ENCODE peak calls at places on chromosome 21, in five cellular contexts. One of them, this sample, is unnamed. For H3K36me3, the result is how much of the 10 kb centered on the place peaks cover.

GRCh38 chr21:16755061-16755460 is 757.8 kb upstream of the CXADR start:
- DNase-seq in cardiac muscle cell: no peak
- DNase-seq in heart left ventricle: no peak
- DNase-seq in right lobe of liver: no peak
- DNase-seq in GM06990: no peak
- DNase-seq in this sample: no peak

GRCh38 chr21:34020005-34020847 is 53.2 kb upstream of the MRPS6 start:
- DNase-seq in cardiac muscle cell: no peak
- DNase-seq in heart left ventricle: peak
- DNase-seq in right lobe of liver: no peak
- DNase-seq in GM06990: peak
- DNase-seq in this sample: no peak

GRCh38 chr21:40689816-40690215 is 157.1 kb downstream of the DSCAM start:
- DNase-seq in cardiac muscle cell: no peak
- DNase-seq in heart left ventricle: no peak
- DNase-seq in right lobe of liver: no peak
- DNase-seq in GM06990: no peak
- DNase-seq in this sample: no peak

GRCh38 chr21:39377444-39378050 is 28.7 kb upstream of the HMGN1 start:
- DNase-seq in cardiac muscle cell: peak
- DNase-seq in heart left ventricle: no peak
- DNase-seq in right lobe of liver: no peak
- DNase-seq in GM06990: no peak
- DNase-seq in this sample: no peak

GRCh38 chr21:29332461-29333354 is 34.0 kb downstream of the BACH1 start:
- DNase-seq in cardiac muscle cell: peak
- DNase-seq in heart left ventricle: no peak
- DNase-seq in right lobe of liver: no peak
- DNase-seq in GM06990: no peak
- DNase-seq in this sample: no peak

GRCh38 chr21:37198989-37199924 is 67.9 kb downstream of the VPS26C start:
- DNase-seq in cardiac muscle cell: peak
- DNase-seq in heart left ventricle: no peak
- DNase-seq in right lobe of liver: no peak
- DNase-seq in GM06990: no peak
- DNase-seq in this sample: no peak

GRCh38 chr21:29295066-29295650 is 3.6 kb upstream of the BACH1 start:
- DNase-seq in cardiac muscle cell: no peak
- DNase-seq in heart left ventricle: no peak
- DNase-seq in right lobe of liver: no peak
- DNase-seq in GM06990: no peak
- DNase-seq in this sample: no peak

GRCh38 chr21:35606136-35606535 is 454.2 kb downstream of the SETD4 start:
- DNase-seq in cardiac muscle cell: peak
- DNase-seq in heart left ventricle: no peak
- DNase-seq in right lobe of liver: no peak
- DNase-seq in GM06990: no peak
- DNase-seq in this sample: no peak

GRCh38 chr21:27424601-27425000 is 457.7 kb upstream of the ADAMTS5 start:
- DNase-seq in cardiac muscle cell: peak
- DNase-seq in heart left ventricle: no peak
- DNase-seq in right lobe of liver: no peak
- DNase-seq in GM06990: no peak
- DNase-seq in this sample: no peak

GRCh38 chr21:35860181-35860869 is 200.0 kb downstream of the SETD4 start:
- DNase-seq in cardiac muscle cell: no peak
- DNase-seq in heart left ventricle: no peak
- DNase-seq in right lobe of liver: no peak
- DNase-seq in GM06990: no peak
- DNase-seq in this sample: no peak

GRCh38 chr21:36134820-36135390 is at the start of gene CBR3:
- DNase-seq in cardiac muscle cell: peak
- DNase-seq in heart left ventricle: peak
- DNase-seq in right lobe of liver: no peak
- DNase-seq in GM06990: peak
- DNase-seq in this sample: peak

GRCh38 chr21:36909901-36910561 is 56.4 kb downstream of the HLCS start:
- DNase-seq in cardiac muscle cell: peak
- DNase-seq in heart left ventricle: no peak
- DNase-seq in right lobe of liver: no peak
- DNase-seq in GM06990: no peak
- DNase-seq in this sample: no peak

GRCh38 chr21:37927711-37928110 is 11.5 kb upstream of the KCNJ6 start:
- DNase-seq in cardiac muscle cell: no peak
- DNase-seq in heart left ventricle: no peak
- DNase-seq in right lobe of liver: no peak
- DNase-seq in GM06990: no peak
- DNase-seq in this sample: no peak

GRCh38 chr21:18725653-18726052 is 322.1 kb upstream of the TMPRSS15 start:
- DNase-seq in cardiac muscle cell: no peak
- DNase-seq in heart left ventricle: no peak
- DNase-seq in right lobe of liver: no peak
- DNase-seq in GM06990: no peak
- DNase-seq in this sample: no peak

GRCh38 chr21:36630485-36631206 is 68.3 kb upstream of the SIM2 start:
- DNase-seq in cardiac muscle cell: peak
- DNase-seq in heart left ventricle: peak
- DNase-seq in right lobe of liver: no peak
- DNase-seq in GM06990: peak
- DNase-seq in this sample: peak

GRCh38 chr21:19832551-19832950 is 1165.7 kb upstream of the NCAM2 start:
- DNase-seq in cardiac muscle cell: no peak
- DNase-seq in heart left ventricle: no peak
- DNase-seq in right lobe of liver: no peak
- DNase-seq in GM06990: no peak
- DNase-seq in this sample: no peak

GRCh38 chr21:26473471-26473870 is 99.6 kb downstream of the CYYR1 start:
- DNase-seq in cardiac muscle cell: no peak
- DNase-seq in heart left ventricle: no peak
- DNase-seq in right lobe of liver: no peak
- DNase-seq in GM06990: no peak
- DNase-seq in this sample: no peak

GRCh38 chr21:26389971-26390641 is 183.0 kb downstream of the CYYR1 start:
- DNase-seq in cardiac muscle cell: peak
- DNase-seq in heart left ventricle: no peak
- DNase-seq in right lobe of liver: no peak
- DNase-seq in GM06990: no peak
- DNase-seq in this sample: no peak

GRCh38 chr21:16911166-16911607 is 601.7 kb upstream of the CXADR start:
- DNase-seq in cardiac muscle cell: no peak
- DNase-seq in heart left ventricle: no peak
- DNase-seq in right lobe of liver: no peak
- DNase-seq in GM06990: no peak
- DNase-seq in this sample: no peak

GRCh38 chr21:42679319-42679981 is 26.0 kb downstream of the PDE9A start:
- DNase-seq in cardiac muscle cell: no peak
- DNase-seq in heart left ventricle: no peak
- DNase-seq in right lobe of liver: no peak
- DNase-seq in GM06990: no peak
- DNase-seq in this sample: no peak

GRCh38 chr21:14753466-14754258 is 207.5 kb upstream of the SAMSN1 start:
- DNase-seq in cardiac muscle cell: no peak
- DNase-seq in heart left ventricle: no peak
- DNase-seq in right lobe of liver: no peak
- DNase-seq in GM06990: no peak
- DNase-seq in this sample: no peak

GRCh38 chr21:41167348-41168342 is at the start of gene BACE2:
- DNase-seq in cardiac muscle cell: peak
- DNase-seq in heart left ventricle: peak
- DNase-seq in right lobe of liver: peak
- DNase-seq in GM06990: peak
- DNase-seq in this sample: peak

GRCh38 chr21:43196789-43197188 is 28.0 kb downstream of the CRYAA start:
- DNase-seq in cardiac muscle cell: peak
- DNase-seq in heart left ventricle: no peak
- DNase-seq in right lobe of liver: no peak
- DNase-seq in GM06990: no peak
- DNase-seq in this sample: peak

GRCh38 chr21:42061195-42061865 is 9.8 kb upstream of the UMODL1 start:
- DNase-seq in cardiac muscle cell: no peak
- DNase-seq in heart left ventricle: peak
- DNase-seq in right lobe of liver: peak
- DNase-seq in GM06990: peak
- DNase-seq in this sample: peak

GRCh38 chr21:20971296-20971921 is 26.8 kb upstream of the NCAM2 start:
- DNase-seq in cardiac muscle cell: peak
- DNase-seq in heart left ventricle: peak
- DNase-seq in right lobe of liver: no peak
- DNase-seq in GM06990: no peak
- DNase-seq in this sample: no peak
- TF ChIP-seq CTCF in cardiac muscle cell: peak
- TF ChIP-seq CTCF in heart left ventricle: peak
- TF ChIP-seq CTCF in right lobe of liver: peak
- TF ChIP-seq CTCF in GM06990: no peak
- TF ChIP-seq CTCF in this sample: peak

DNA sequence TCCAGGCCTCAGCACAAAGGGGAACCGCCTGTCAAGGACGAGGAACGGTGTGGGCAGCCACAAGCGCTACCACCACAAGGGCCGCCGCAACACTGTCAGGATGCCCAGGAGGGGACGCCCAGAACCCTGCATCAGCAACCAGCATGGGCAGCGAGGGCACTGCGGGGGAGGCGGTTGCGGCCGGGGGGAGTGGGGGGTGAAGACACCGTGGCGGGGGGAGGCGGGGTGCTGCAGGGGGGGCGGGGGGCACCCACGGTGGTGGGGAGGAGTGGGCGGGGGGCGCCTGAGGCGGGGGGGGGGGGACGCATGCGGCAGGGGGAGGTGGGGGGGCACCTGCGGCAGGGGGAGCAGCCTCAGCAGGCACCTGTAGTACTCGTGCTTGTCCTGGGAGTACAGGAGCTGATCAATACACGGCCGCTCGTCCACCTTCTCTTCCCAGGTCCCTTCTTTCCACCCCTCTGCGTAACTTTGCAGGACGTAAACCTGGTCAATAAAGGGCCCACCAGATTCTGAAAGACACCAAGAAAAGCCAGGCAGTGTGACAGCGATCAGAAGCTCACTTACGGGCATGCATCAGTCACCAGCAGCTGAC is 4.6 kb downstream of the POFUT2 start:
- DNase-seq in cardiac muscle cell: no peak
- DNase-seq in heart left ventricle: no peak
- DNase-seq in right lobe of liver: no peak
- DNase-seq in GM06990: no peak
- DNase-seq in this sample: peak
- H3K36me3 ChIP-seq in cardiac muscle cell: under half
- H3K36me3 ChIP-seq in heart left ventricle: half or more
- H3K36me3 ChIP-seq in right lobe of liver: under half
- H3K36me3 ChIP-seq in GM06990: under half
- H3K36me3 ChIP-seq in this sample: half or more

DNA sequence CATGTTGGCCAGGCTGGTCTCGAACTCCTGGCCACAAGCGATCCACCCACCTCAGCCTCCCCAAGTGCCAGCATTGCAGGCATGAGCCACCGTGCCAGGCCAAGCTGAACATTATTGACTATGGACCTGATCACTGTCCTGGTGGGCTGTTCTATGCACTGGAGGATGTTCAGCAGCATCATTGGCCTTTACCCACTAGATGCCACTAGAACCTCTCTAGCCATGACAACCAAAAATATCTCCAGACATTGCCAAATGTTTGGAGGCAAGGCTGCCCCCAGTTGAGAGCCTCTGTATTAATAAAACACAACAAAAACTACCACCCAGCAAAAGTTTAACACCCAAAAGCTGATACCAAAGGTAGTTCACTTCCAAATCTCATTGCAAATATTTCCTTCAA is 110.8 kb upstream of the SOD1 start:
- DNase-seq in cardiac muscle cell: no peak
- DNase-seq in heart left ventricle: no peak
- DNase-seq in right lobe of liver: no peak
- DNase-seq in GM06990: no peak
- DNase-seq in this sample: peak
- TF ChIP-seq CTCF in cardiac muscle cell: no peak
- TF ChIP-seq CTCF in heart left ventricle: no peak
- TF ChIP-seq CTCF in right lobe of liver: no peak
- TF ChIP-seq CTCF in GM06990: peak
- TF ChIP-seq CTCF in this sample: no peak

DNA sequence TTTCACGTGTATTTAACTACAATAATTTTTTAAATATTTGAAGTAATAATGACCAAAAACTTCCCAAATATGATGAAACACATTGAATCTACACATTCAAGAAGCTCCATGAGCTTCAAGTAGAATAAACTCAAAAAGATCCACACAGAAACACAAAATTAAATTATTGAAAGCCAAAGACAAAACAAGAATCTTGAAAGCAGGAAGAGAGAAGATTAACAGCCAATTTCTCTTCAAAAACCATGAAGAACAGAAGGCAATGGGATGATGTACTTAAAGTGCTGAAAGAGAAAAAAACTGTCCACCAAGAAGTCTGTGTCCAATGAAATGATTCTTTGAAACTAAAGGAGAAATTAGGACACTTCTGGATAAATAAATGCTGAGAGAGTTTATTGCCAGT is 5.1 kb upstream of the KRTAP10-10 start:
- DNase-seq in cardiac muscle cell: no peak
- DNase-seq in heart left ventricle: no peak
- DNase-seq in right lobe of liver: no peak
- DNase-seq in GM06990: no peak
- DNase-seq in this sample: no peak
- H3K36me3 ChIP-seq in cardiac muscle cell: under half
- H3K36me3 ChIP-seq in heart left ventricle: under half
- H3K36me3 ChIP-seq in right lobe of liver: under half
- H3K36me3 ChIP-seq in GM06990: under half
- H3K36me3 ChIP-seq in this sample: under half